ENCODE peak calls at places on chromosomes 16 and 17, in ten cellular contexts. T is AG04450; X is activated T-helper 1 cell treated with Interleukin-2 at 50 U/mL for 16 hours; V is effector memory CD4-positive, alpha-beta T cell; U is DMS79 treated with DMSO at 0.1 percent for 48 hours; G is M059J; N is HEK293T; W is chondrocyte; M is NCI-H1694 treated with DMSO at 0.1 percent for 48 hours; Q is naive thymus-derived CD8-positive, alpha-beta T cell. Y is an unnamed sample.

GRCh38 chr16:15618392-15618791 is 24.6 kb downstream of the MARF1 start:
- DNase-seq in X (no peak), V (no peak), T (peak), W (no peak), N (no peak), G (peak), U (no peak), M (no peak), Q (no peak), Y (peak)

GRCh38 chr16:83912152-83912948 is 13.4 kb downstream of the MLYCD start:
- DNase-seq in V (no peak), U (no peak), X (no peak), T (no peak), N (no peak), M (no peak), Q (no peak), W (no peak), G (no peak), Y (no peak)

GRCh38 chr17:16477255-16477654 is 14.7 kb downstream of the LRRC75A start:
- DNase-seq in V (no peak), W (no peak), G (peak), X (no peak), Q (no peak), M (no peak), T (peak), N (no peak), U (no peak), Y (peak)

GRCh38 chr16:67419502-67419901 is 3.2 kb upstream of the ZDHHC1 start:
- DNase-seq in M (no peak), W (no peak), V (no peak), G (peak), N (no peak), T (no peak), X (no peak), Q (no peak), U (no peak), Y (no peak)

GRCh38 chr17:30957741-30958140 is 13.1 kb upstream of the RNF135 start:
- DNase-seq in T (no peak), N (no peak), W (no peak), M (no peak), G (no peak), Q (no peak), V (no peak), X (no peak), U (no peak), Y (no peak)

GRCh38 chr17:34647511-34647910 is 68.1 kb downstream of the TMEM132E start:
- DNase-seq in Q (no peak), T (no peak), V (no peak), X (no peak), G (no peak), N (no peak), W (no peak), M (no peak), U (peak), Y (no peak)

GRCh38 chr16:19835989-19836421 is 48.6 kb downstream of the GPRC5B start:
- DNase-seq in Q (no peak), T (peak), M (no peak), V (no peak), X (no peak), N (no peak), G (peak), W (no peak), U (no peak), Y (no peak)

GRCh38 chr16:53045554-53046250 is 7.0 kb downstream of the CHD9NB start:
- DNase-seq in M (no peak), X (no peak), N (no peak), G (no peak), Q (no peak), W (no peak), V (no peak), U (peak), T (no peak), Y (no peak)

GRCh38 chr16:85429776-85430522 is 183.2 kb upstream of the GSE1 start:
- DNase-seq in V (no peak), X (no peak), G (no peak), Q (no peak), M (no peak), N (no peak), W (peak), T (no peak), U (no peak), Y (no peak)

GRCh38 chr16:50266337-50267091 is at the start of gene ADCY7:
- DNase-seq in G (peak), X (peak), W (peak), U (no peak), Q (peak), V (peak), N (no peak), T (peak), M (peak), Y (peak)

GRCh38 chr16:27316038-27316680 is 2.4 kb downstream of the IL4R start:
- DNase-seq in N (no peak), T (no peak), M (no peak), U (no peak), G (no peak), X (no peak), Q (no peak), V (no peak), W (peak), Y (no peak)

GRCh38 chr16:87178977-87179376 is 138.2 kb downstream of the C16orf95 start:
- DNase-seq in G (peak), Q (no peak), V (no peak), N (no peak), U (no peak), T (no peak), M (no peak), W (no peak), X (no peak), Y (no peak)

GRCh38 chr16:85752511-85753420 is 1.9 kb upstream of the C16orf74 start:
- DNase-seq in M (no peak), N (peak), G (no peak), U (no peak), T (no peak), Q (no peak), W (no peak), V (no peak), X (no peak), Y (no peak)

GRCh38 chr16:85117418-85117817 is 5.1 kb upstream of the CIBAR2 start:
- DNase-seq in T (no peak), Q (no peak), M (no peak), U (no peak), N (no peak), X (no peak), G (no peak), V (no peak), W (no peak), Y (no peak)

GRCh38 chr17:44633998-44634397 is 22.3 kb upstream of the MEIOC start:
- DNase-seq in M (no peak), Q (no peak), T (no peak), X (no peak), G (no peak), W (no peak), V (no peak), N (no peak), U (no peak), Y (no peak)

GRCh38 chr17:65371702-65372101 is 189.7 kb downstream of the AXIN2 start:
- DNase-seq in T (no peak), X (no peak), M (no peak), W (no peak), V (no peak), G (no peak), Q (no peak), U (peak), N (no peak), Y (no peak)

Y was measured in non-pigmented ciliary epithelial cell.